ENCODE peak calls at places on chromosomes 3 and 15, in nine cellular contexts. I is glomerular endothelial cell; P is central memory CD4-positive, alpha-beta T cell; G is HS-5; J is body of pancreas; K is fibroblast of mammary gland; B is NCI-H1694 treated with DMSO at 0.1 percent for 48 hours; M is WTC11; H is MCF 10A. V is an unnamed sample.

GRCh38 chr3:77562089-77562488 is 522.2 kb downstream of the ROBO2 start:
- DNase-seq in I (no peak), H (no peak), P (no peak), B (no peak), J (no peak), K (no peak), M (no peak), G (no peak), V (no peak)

GRCh38 chr3:48789665-48790064 is 58.0 kb downstream of the PRKAR2A start:
- DNase-seq in I (no peak), M (no peak), G (no peak), H (no peak), J (no peak), K (no peak), P (no peak), B (no peak), V (no peak)

GRCh38 chr3:156553705-156554356 is 1.1 kb downstream of the SSR3 start:
- DNase-seq in I (no peak), P (no peak), J (peak), B (no peak), G (no peak), K (peak), H (peak), M (no peak), V (no peak)

GRCh38 chr3:52934626-52935530 is 37.5 kb upstream of the STIMATE start:
- DNase-seq in J (peak), I (peak), M (peak), G (peak), H (peak), K (peak), P (peak), B (peak), V (peak)

GRCh38 chr3:87350367-87351199 is 74.2 kb upstream of the POU1F1 start:
- DNase-seq in H (peak), J (peak), M (no peak), B (peak), I (peak), G (peak), P (peak), K (peak), V (peak)

GRCh38 chr3:65883614-65884013 is 155.1 kb downstream of the MAGI1 start:
- DNase-seq in J (no peak), M (no peak), H (no peak), B (no peak), P (no peak), G (no peak), I (no peak), K (no peak), V (no peak)

GRCh38 chr3:81650187-81650586 is 111.3 kb downstream of the GBE1 start:
- DNase-seq in H (no peak), K (no peak), M (no peak), I (no peak), J (no peak), G (no peak), P (no peak), B (no peak), V (no peak)

GRCh38 chr3:42613462-42613861 is 13.0 kb downstream of the NKTR start:
- DNase-seq in K (peak), G (no peak), B (no peak), H (peak), P (no peak), M (no peak), I (no peak), J (no peak), V (no peak)

GRCh38 chr3:49511631-49512030 is 41.6 kb downstream of the DAG1 start:
- DNase-seq in J (no peak), I (no peak), P (no peak), M (no peak), B (no peak), H (no peak), K (no peak), G (no peak), V (no peak)

GRCh38 chr3:136929984-136930671 is 27.7 kb upstream of the IL20RB start:
- DNase-seq in I (no peak), K (peak), J (peak), P (no peak), G (no peak), B (no peak), M (no peak), H (peak), V (no peak)

GRCh38 chr15:36896949-36897348 is 203.4 kb downstream of the MEIS2 start:
- DNase-seq in M (no peak), J (no peak), K (no peak), I (no peak), G (no peak), B (no peak), P (no peak), H (no peak), V (no peak)

GRCh38 chr15:47401427-47401826 is 315.9 kb upstream of the SEMA6D start:
- DNase-seq in K (no peak), M (no peak), I (no peak), P (no peak), B (no peak), H (no peak), J (no peak), G (no peak), V (no peak)

GRCh38 chr3:12224181-12225147 is 64.4 kb upstream of the PPARG start:
- DNase-seq in G (no peak), K (peak), B (no peak), J (no peak), H (peak), P (no peak), I (no peak), M (peak), V (no peak)

GRCh38 chr15:97174886-97175540 is 785.5 kb upstream of the ARRDC4 start:
- DNase-seq in B (no peak), K (no peak), P (no peak), J (no peak), I (no peak), H (no peak), M (no peak), G (no peak), V (no peak)

GRCh38 chr3:160665784-160666526 is 11.0 kb upstream of the ARL14 start:
- DNase-seq in J (no peak), K (peak), I (no peak), B (no peak), H (peak), P (no peak), G (peak), M (no peak), V (no peak)

GRCh38 chr3:30453364-30454039 is 152.9 kb upstream of the TGFBR2 start:
- DNase-seq in M (no peak), G (no peak), I (no peak), H (peak), K (peak), J (no peak), B (no peak), P (no peak), V (no peak)

GRCh38 chr15:31280037-31280830 is 46.4 kb upstream of the KLF13 start:
- DNase-seq in B (no peak), I (no peak), G (no peak), H (peak), M (peak), P (no peak), J (no peak), K (no peak), V (no peak)

GRCh38 chr3:141845407-141846049 is 30.9 kb upstream of the ATP1B3 start:
- DNase-seq in I (no peak), B (no peak), G (no peak), P (peak), M (peak), J (no peak), H (no peak), K (no peak), V (no peak)

GRCh38 chr3:154304116-154304786 is 20.0 kb downstream of the DHX36 start:
- DNase-seq in P (no peak), I (no peak), M (no peak), H (no peak), J (no peak), G (no peak), K (peak), B (no peak), V (no peak)

GRCh38 chr3:52831500-52832301 is 1.2 kb upstream of the ITIH4 start:
- DNase-seq in B (peak), J (peak), G (peak), K (peak), I (peak), P (no peak), M (no peak), H (peak), V (no peak)

GRCh38 chr15:57495037-57495436 is 96.7 kb upstream of the MYZAP start:
- DNase-seq in P (no peak), K (no peak), M (no peak), J (no peak), I (no peak), G (no peak), B (no peak), H (no peak), V (no peak)

GRCh38 chr3:42345811-42346210 is 64.6 kb downstream of the LYZL4 start:
- DNase-seq in M (no peak), I (no peak), B (no peak), P (no peak), G (no peak), H (no peak), K (no peak), J (no peak), V (no peak)